ENCODE peak calls at places on chromosomes 1 and 21, in ten cellular contexts. S is nephron progenitor cell; U is non-pigmented ciliary epithelial cell; M is Right ventricle myocardium superior; P is WTC11; F is Calu3; J is activated CD4-positive, alpha-beta T cell treated with anti-CD3 and anti-CD28 coated beads, Interleukin-2, amount 10 ng/mL, durations not matched to agents 7 days and 5 days; N is choroid plexus epithelial cell; O is T-helper 2 cell; Q is activated CD8-positive, alpha-beta memory T cell treated with anti-CD3 and anti-CD28 coated beads for 4 hours. X is an unnamed sample.

GRCh38 chr1:150507912-150508864 is at the start of gene ECM1:
- DNase-seq in S (no peak), U (no peak), M (peak), P (no peak), F (peak), J (no peak), N (peak), O (no peak), Q (no peak), X (no peak)

GRCh38 chr1:117048431-117049133 is 11.5 kb upstream of the TTF2 start:
- DNase-seq in S (no peak), U (no peak), M (no peak), P (no peak), F (no peak), J (no peak), N (no peak), O (no peak), Q (no peak), X (no peak)

GRCh38 chr1:244302889-244303609 is 148.7 kb downstream of the ADSS2 start:
- DNase-seq in S (peak), U (no peak), M (no peak), P (no peak), F (peak), J (no peak), N (peak), O (no peak), Q (no peak), X (no peak)

GRCh38 chr1:228471762-228472398 is 15.3 kb upstream of the RNF187 start:
- DNase-seq in S (no peak), U (no peak), M (no peak), P (no peak), F (no peak), J (peak), N (peak), O (no peak), Q (no peak), X (no peak)

GRCh38 chr1:13764933-13765332 is 64.9 kb downstream of the PRDM2 start:
- DNase-seq in S (peak), U (no peak), M (no peak), P (no peak), F (no peak), J (no peak), N (no peak), O (no peak), Q (no peak), X (no peak)

GRCh38 chr1:95223110-95223509 is 10.9 kb upstream of the RWDD3 start:
- DNase-seq in S (no peak), U (no peak), M (no peak), P (no peak), F (no peak), J (no peak), N (peak), O (no peak), Q (no peak), X (no peak)

GRCh38 chr1:77370588-77371306 is 88.9 kb downstream of the AK5 start:
- DNase-seq in S (no peak), U (peak), M (no peak), P (no peak), F (no peak), J (no peak), N (peak), O (no peak), Q (no peak), X (no peak)

GRCh38 chr21:16891821-16892220 is 621.0 kb upstream of the CXADR start:
- DNase-seq in S (no peak), U (peak), M (no peak), P (no peak), F (peak), J (no peak), N (peak), O (no peak), Q (no peak), X (no peak)

GRCh38 chr21:42739061-42739931 is 85.9 kb downstream of the PDE9A start:
- DNase-seq in S (no peak), U (no peak), M (no peak), P (no peak), F (no peak), J (no peak), N (peak), O (no peak), Q (no peak), X (no peak)

GRCh38 chr1:168342572-168343280 is 62.0 kb downstream of the TBX19 start:
- DNase-seq in S (peak), U (peak), M (peak), P (peak), F (peak), J (peak), N (peak), O (peak), Q (peak), X (peak)

GRCh38 chr1:8213136-8213535 is 104.8 kb upstream of the SLC45A1 start:
- DNase-seq in S (no peak), U (no peak), M (no peak), P (no peak), F (no peak), J (no peak), N (no peak), O (no peak), Q (no peak), X (no peak)

GRCh38 chr1:244759158-244759557 is 76.3 kb upstream of the COX20 start:
- DNase-seq in S (no peak), U (no peak), M (no peak), P (no peak), F (no peak), J (no peak), N (no peak), O (no peak), Q (no peak), X (no peak)

GRCh38 chr1:21065851-21066250 is 110.8 kb downstream of the EIF4G3 start:
- DNase-seq in S (no peak), U (no peak), M (no peak), P (no peak), F (no peak), J (no peak), N (no peak), O (no peak), Q (no peak), X (no peak)

GRCh38 chr21:43585924-43586411 is 73.3 kb downstream of the HSF2BP start:
- DNase-seq in S (peak), U (peak), M (no peak), P (no peak), F (peak), J (no peak), N (peak), O (no peak), Q (no peak), X (no peak)

GRCh38 chr1:11530731-11531311 is 51.9 kb downstream of the DISP3 start:
- DNase-seq in S (no peak), U (no peak), M (no peak), P (peak), F (no peak), J (no peak), N (no peak), O (no peak), Q (no peak), X (no peak)